ENCODE peak calls at places on chromosomes 7 and 10, in eight cellular contexts. R is HepG2, S is SK-N-SH, Y is HCT116, F is endothelial cell of umbilical vein, N is H1, H is K562, T is GM12878. V is an unnamed sample.

GRCh38 chr10:20040012-20040411 is 223.8 kb downstream of the PLXDC2 start:
- DNase-seq in R (no peak), S (no peak), Y (no peak), F (no peak), N (no peak), H (no peak), T (no peak), V (no peak)

GRCh38 chr10:130339911-130340310 is 203.7 kb downstream of the GLRX3 start:
- DNase-seq in R (no peak), S (no peak), Y (no peak), F (no peak), N (no peak), H (no peak), T (no peak), V (no peak)

GRCh38 chr10:114795039-114795438 is 26.5 kb upstream of the FHIP2A start:
- DNase-seq in R (no peak), S (peak; percentile 32), Y (no peak), F (no peak), N (no peak), H (no peak), T (no peak), V (no peak)

GRCh38 chr10:114412907-114413386 is 8.6 kb upstream of the AFAP1L2 start:
- DNase-seq in R (no peak), S (no peak), Y (peak; percentile 27), F (peak; percentile 70), N (no peak), H (no peak), T (no peak), V (no peak)

GRCh38 chr7:158353606-158354570 is 233.7 kb downstream of the PTPRN2 start:
- DNase-seq in R (peak; percentile 22), S (peak; percentile 82), Y (peak; percentile 22), F (no peak), N (peak; percentile 81), H (peak; percentile 71), T (no peak), V (peak; percentile 69)

GRCh38 chr10:112208981-112209380 is 25.4 kb upstream of the GPAM start:
- DNase-seq in R (no peak), S (no peak), Y (no peak), F (no peak), N (no peak), H (no peak), T (no peak), V (no peak)

GRCh38 chr7:77482015-77482414 is 55.1 kb upstream of the PTPN12 start:
- DNase-seq in R (peak; percentile 84), S (no peak), Y (no peak), F (no peak), N (no peak), H (no peak), T (no peak), V (no peak)

GRCh38 chr10:128530301-128530700 is 404.1 kb upstream of the MKI67 start:
- DNase-seq in R (no peak), S (peak; percentile 58), Y (peak; percentile 15), F (no peak), N (no peak), H (peak; percentile 19), T (no peak), V (peak; percentile 46)

GRCh38 chr7:29449569-29450260 is 113.9 kb upstream of the PRR15 start:
- DNase-seq in R (peak; percentile 66), S (no peak), Y (no peak), F (no peak), N (no peak), H (no peak), T (no peak), V (no peak)

GRCh38 chr10:73967544-73967943 is 30.4 kb upstream of the VCL start:
- DNase-seq in R (no peak), S (no peak), Y (no peak), F (no peak), N (no peak), H (no peak), T (no peak), V (peak; percentile 21)

GRCh38 chr7:121795736-121796135 is 77.2 kb upstream of the PTPRZ1 start:
- DNase-seq in R (no peak), S (no peak), Y (no peak), F (no peak), N (no peak), H (no peak), T (no peak), V (no peak)

GRCh38 chr7:38932509-38933168 is 23.6 kb upstream of the VPS41 start:
- DNase-seq in R (peak; percentile 28), S (peak; percentile 53), Y (peak; percentile 55), F (peak; percentile 45), N (peak; percentile 84), H (peak; percentile 56), T (peak; percentile 16), V (peak; percentile 88)

GRCh38 chr7:27160147-27160545 is 3.7 kb upstream of the HOXA7 start:
- DNase-seq in R (no peak), S (no peak), Y (no peak), F (no peak), N (peak; percentile 48), H (no peak), T (no peak), V (no peak)

GRCh38 chr7:107777702-107778101 is 25.3 kb downstream of the SLC26A3 start:
- DNase-seq in R (no peak), S (no peak), Y (no peak), F (no peak), N (no peak), H (no peak), T (no peak), V (no peak)

GRCh38 chr7:108089381-108089780 is 40.8 kb downstream of the LAMB4 start:
- DNase-seq in R (no peak), S (no peak), Y (no peak), F (no peak), N (no peak), H (peak; percentile 72), T (no peak), V (no peak)

GRCh38 chr10:3045471-3046209 is 21.7 kb upstream of the PFKP start:
- DNase-seq in R (peak; percentile 27), S (peak; percentile 67), Y (no peak), F (peak; percentile 80), N (peak; percentile 63), H (peak; percentile 83), T (no peak), V (peak; percentile 68)

GRCh38 chr7:13839063-13839462 is 150.4 kb downstream of the ETV1 start:
- DNase-seq in R (no peak), S (no peak), Y (no peak), F (no peak), N (no peak), H (no peak), T (no peak), V (no peak)

GRCh38 chr7:30996883-30997282 is 33.1 kb downstream of the GHRHR start:
- DNase-seq in R (no peak), S (no peak), Y (no peak), F (no peak), N (no peak), H (no peak), T (no peak), V (no peak)

GRCh38 chr10:89207801-89208551 is 859 bp upstream of the CH25H start:
- DNase-seq in R (no peak), S (peak; percentile 68), Y (no peak), F (no peak), N (peak; percentile 74), H (no peak), T (no peak), V (peak; percentile 73)
- H2AFZ ChIP-seq in R (no peak overlapping the region), S (peak overlapping the region; percentile 74), Y (no peak overlapping the region), F (peak overlapping the region; percentile 92), N (peak overlapping the region; percentile 76), H (no peak overlapping the region), T (peak overlapping the region; percentile 63), V (peak overlapping the region; percentile 99)

DNA sequence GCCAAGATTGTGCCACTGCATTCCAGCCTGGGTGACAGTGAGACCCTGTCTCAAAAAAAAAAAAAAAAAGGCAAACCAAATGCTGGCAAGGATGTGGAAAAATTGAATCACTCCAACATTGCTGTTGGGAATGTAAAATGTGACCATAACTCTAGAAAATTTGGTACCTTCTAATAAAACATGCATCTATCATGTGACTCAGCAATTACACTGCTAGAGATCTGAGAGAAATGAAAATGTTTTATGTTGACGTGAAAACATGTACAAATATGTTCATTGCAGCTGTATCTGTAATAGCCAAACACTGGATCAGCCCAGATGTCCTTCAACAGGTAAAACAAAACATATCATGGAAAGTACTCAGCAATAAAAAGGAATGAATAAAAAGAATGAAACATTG is 30.8 kb upstream of the SAR1A start:
- DNase-seq in R (no peak), S (no peak), Y (no peak), F (no peak), N (no peak), H (no peak), T (no peak), V (no peak)
- TF ChIP-seq CTCF in R (no peak), S (no peak), Y (no peak), F (no peak), N (no peak), H (no peak), T (no peak), V (no peak)

GRCh38 chr7:105577251-105577650 is 4.0 kb downstream of the EFCAB10 start:
- DNase-seq in R (no peak), S (no peak), Y (no peak), F (no peak), N (no peak), H (no peak), T (no peak), V (no peak)

GRCh38 chr7:105581066-105581811 is at the start of gene EFCAB10:
- DNase-seq in R (peak; percentile 75), S (peak; percentile 98), Y (peak; percentile 56), F (peak; percentile 58), N (peak; percentile 96), H (no peak), T (no peak), V (peak; percentile 99)

GRCh38 chr7:105583061-105583460 is 1.8 kb upstream of the EFCAB10 start:
- DNase-seq in R (no peak), S (no peak), Y (no peak), F (no peak), N (no peak), H (no peak), T (no peak), V (no peak)

GRCh38 chr7:105580022-105580740 is 1.1 kb downstream of the EFCAB10 start:
- DNase-seq in R (no peak), S (no peak), Y (peak; percentile 51), F (peak; percentile 17), N (no peak), H (no peak), T (no peak), V (peak; percentile 48)

GRCh38 chr7:105578496-105578895 is 2.8 kb downstream of the EFCAB10 start:
- DNase-seq in R (no peak), S (no peak), Y (no peak), F (no peak), N (no peak), H (no peak), T (no peak), V (no peak)
- TF ChIP-seq POLR2AphosphoS5 in R (no peak), S (no peak), Y (no peak), F (no peak), N (no peak), H (no peak), T (no peak), V (no peak)

DNA sequence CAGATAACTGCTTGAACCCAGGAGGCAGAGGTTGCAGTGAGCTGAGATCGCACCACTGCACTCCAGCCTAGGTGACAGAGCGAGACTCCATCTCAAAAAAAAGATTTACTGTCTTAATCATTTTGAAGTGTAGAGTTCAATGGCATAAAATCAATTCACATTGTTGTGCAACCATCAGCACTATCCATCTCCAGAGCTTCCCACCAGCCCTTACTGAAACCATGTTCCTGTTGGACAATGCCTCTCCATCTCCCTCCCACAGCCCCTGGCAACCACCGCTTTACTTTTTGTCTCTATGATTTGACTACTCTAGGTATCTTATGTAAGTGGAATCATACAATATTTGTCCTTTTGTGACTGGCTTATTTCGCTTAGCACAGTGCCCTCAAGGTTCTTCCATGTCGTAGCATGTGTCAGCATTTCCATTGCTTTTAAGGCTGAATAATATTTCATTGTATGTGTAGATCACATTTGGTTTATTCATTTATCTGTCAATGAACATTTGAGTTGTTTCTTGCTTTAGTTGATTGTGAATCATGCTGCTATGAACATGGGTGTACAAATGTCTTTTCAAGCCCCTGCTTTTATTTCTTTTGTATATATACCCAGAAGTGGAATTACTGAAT is 33.1 kb downstream of the NACAD start:
- DNase-seq in R (no peak), S (no peak), Y (no peak), F (no peak), N (no peak), H (no peak), T (no peak), V (no peak)
- H2AFZ ChIP-seq in R (no peak overlapping the region), S (no peak overlapping the region), Y (no peak overlapping the region), F (no peak overlapping the region), N (no peak overlapping the region), H (no peak overlapping the region), T (no peak overlapping the region), V (no peak overlapping the region)

V was measured in GM23338.